ENCODE peak calls at places on chromosomes 13 and 19, in five cellular contexts. N, C, X, A and M are unnamed samples.

GRCh38 chr19:7924651-7925170 is 1.2 kb downstream of the CTXN1 start:
- DNase-seq in X (no peak), N (peak; percentile 62), A (no peak), C (no peak), M (no peak)

GRCh38 chr13:101139076-101139475 is 277.2 kb downstream of the NALCN start:
- DNase-seq in C (no peak), N (no peak), A (no peak), X (no peak), M (no peak)

GRCh38 chr13:98880673-98881072 is 97.2 kb downstream of the DOCK9 start:
- DNase-seq in X (no peak), A (no peak), C (no peak), N (no peak), M (no peak)

GRCh38 chr19:4352701-4353121 is 9.3 kb downstream of the MPND start:
- DNase-seq in X (peak; percentile 52), A (no peak), C (peak; percentile 47), N (peak; percentile 83), M (peak; percentile 62)

GRCh38 chr13:86446311-86446710 is 647.1 kb upstream of the SLITRK6 start:
- DNase-seq in X (peak; percentile 11), N (no peak), A (no peak), C (no peak), M (peak; percentile 67)

GRCh38 chr19:57620673-57621348 is 6.8 kb downstream of the ZNF134 start:
- DNase-seq in A (no peak), X (no peak), C (no peak), N (no peak), M (no peak)

GRCh38 chr13:51942189-51942588 is 69.1 kb downstream of the ATP7B start:
- DNase-seq in N (no peak), A (no peak), X (no peak), C (no peak), M (no peak)

GRCh38 chr19:53357821-53358581 is 7.5 kb upstream of the ZNF525 start:
- DNase-seq in X (no peak), C (no peak), N (peak; percentile 54), A (no peak), M (no peak)

GRCh38 chr13:111664060-111664459 is 343.6 kb downstream of the TEX29 start:
- DNase-seq in A (no peak), X (no peak), C (no peak), N (peak; percentile 36), M (no peak)

GRCh38 chr13:105262579-105262978 is 1272.9 kb downstream of the EFNB2 start:
- DNase-seq in C (no peak), X (no peak), A (no peak), N (no peak), M (no peak)

GRCh38 chr13:99496322-99497142 is 4.7 kb upstream of the TM9SF2 start:
- DNase-seq in X (no peak), A (peak; percentile 75), C (peak; percentile 98), N (no peak), M (no peak)

GRCh38 chr13:63190742-63191141 is 1775.1 kb upstream of the PCDH20 start:
- DNase-seq in X (no peak), A (no peak), N (no peak), C (no peak), M (no peak)

GRCh38 chr19:30656520-30657100 is 284.4 kb downstream of the ZNF536 start:
- DNase-seq in A (no peak), C (no peak), N (no peak), X (no peak), M (no peak)

GRCh38 chr19:2648528-2648937 is 54.0 kb downstream of the GNG7 start:
- DNase-seq in X (peak; percentile 64), C (peak; percentile 63), A (peak; percentile 56), N (peak; percentile 88), M (peak; percentile 78)

GRCh38 chr13:48431431-48431830 is 18.5 kb upstream of the LPAR6 start:
- DNase-seq in X (no peak), A (no peak), C (peak; percentile 73), N (no peak), M (no peak)

GRCh38 chr19:5445667-5446066 is 9.6 kb upstream of the ZNRF4 start:
- DNase-seq in C (no peak), A (no peak), N (no peak), X (no peak), M (no peak)

GRCh38 chr19:54127688-54128440 is 9.7 kb upstream of the CNOT3 start:
- DNase-seq in C (no peak), N (no peak), X (no peak), A (no peak), M (no peak)

GRCh38 chr13:51584731-51585191 is 499 bp downstream of the WDFY2 start:
- DNase-seq in A (no peak), C (peak; percentile 64), X (no peak), N (peak; percentile 81), M (peak; percentile 28)

GRCh38 chr13:99191900-99192399 is 8.7 kb upstream of the UBAC2 start:
- DNase-seq in C (no peak), N (no peak), X (no peak), A (no peak), M (no peak)

GRCh38 chr19:28039677-28040381 is 1173.1 kb downstream of the UQCRFS1 start:
- DNase-seq in N (no peak), X (no peak), A (no peak), C (no peak), M (no peak)

GRCh38 chr19:23071087-23071511 is 45.7 kb upstream of the ZNF730 start:
- DNase-seq in A (no peak), C (no peak), X (peak; percentile 71), N (no peak), M (no peak)

GRCh38 chr13:37143901-37144300 is 38.4 kb upstream of the CSNK1A1L start:
- DNase-seq in C (no peak), X (no peak), N (no peak), A (no peak), M (no peak)

GRCh38 chr13:44605275-44605674 is 29.1 kb upstream of the TSC22D1 start:
- DNase-seq in X (no peak), C (no peak), A (no peak), N (no peak), M (no peak)

GRCh38 chr19:4284176-4284958 is 5.3 kb downstream of the SHD start:
- DNase-seq in X (no peak), N (peak; percentile 89), A (no peak), C (peak; percentile 81), M (peak; percentile 94)

GRCh38 chr13:29878101-29878500 is 27.7 kb upstream of the UBL3 start:
- DNase-seq in A (no peak), N (no peak), X (no peak), C (no peak), M (no peak)

GRCh38 chr19:4754248-4754647 is 30.6 kb upstream of the DPP9 start:
- DNase-seq in A (no peak), X (no peak), N (no peak), C (no peak), M (no peak)

GRCh38 chr13:44068737-44069136 is 189.0 kb downstream of the LACC1 start:
- DNase-seq in X (no peak), C (no peak), A (no peak), N (no peak), M (no peak)

GRCh38 chr13:103694471-103694870 is 628.3 kb upstream of the SLC10A2 start:
- DNase-seq in N (no peak), C (no peak), A (no peak), X (no peak), M (no peak)

GRCh38 chr13:106471957-106472543 is 63.4 kb downstream of the EFNB2 start:
- DNase-seq in A (no peak), C (peak; percentile 1), N (peak; percentile 58), X (peak; percentile 47), M (peak; percentile 10)

GRCh38 chr19:41616785-41617621 is 9.9 kb downstream of the CEACAM4 start:
- DNase-seq in N (no peak), X (peak; percentile 3), A (no peak), C (peak; percentile 9), M (peak; percentile 36)

DNA sequence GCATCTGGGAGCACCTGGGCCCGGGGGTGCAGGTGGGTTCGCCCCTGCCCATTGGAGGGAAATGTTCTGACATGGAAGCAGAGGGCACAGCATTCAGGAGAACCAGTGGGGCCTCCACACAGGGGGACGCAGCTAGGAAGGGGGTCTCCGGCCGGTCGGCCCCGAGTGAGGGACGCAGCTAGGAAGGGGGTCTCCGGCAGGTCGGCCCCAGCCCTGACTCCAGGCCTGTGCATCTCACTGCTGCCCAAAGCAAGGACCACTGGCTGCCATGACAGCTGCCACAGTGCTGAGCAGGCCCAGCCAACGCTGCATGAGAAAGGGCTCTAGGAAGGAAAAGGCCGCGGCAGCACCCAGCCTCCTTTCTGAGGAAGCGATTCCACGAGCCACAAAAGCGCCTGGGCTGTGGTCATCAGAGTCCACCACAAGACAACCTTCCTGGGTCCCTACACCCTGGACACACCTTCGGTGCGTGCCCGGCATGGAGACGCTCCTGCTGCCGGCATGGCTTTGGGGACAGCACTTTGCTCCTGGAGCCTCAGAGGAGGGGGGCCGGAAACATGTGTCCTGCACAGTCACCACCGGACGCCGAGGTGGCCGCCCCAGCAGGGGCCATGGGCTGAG is 9.7 kb downstream of the RASA3 start:
- DNase-seq in A (no peak), X (no peak), C (no peak), N (no peak), M (no peak)
- TF ChIP-seq SUZ12 in A (no peak), X (no peak), C (no peak), N (no peak), M (no peak)

DNA sequence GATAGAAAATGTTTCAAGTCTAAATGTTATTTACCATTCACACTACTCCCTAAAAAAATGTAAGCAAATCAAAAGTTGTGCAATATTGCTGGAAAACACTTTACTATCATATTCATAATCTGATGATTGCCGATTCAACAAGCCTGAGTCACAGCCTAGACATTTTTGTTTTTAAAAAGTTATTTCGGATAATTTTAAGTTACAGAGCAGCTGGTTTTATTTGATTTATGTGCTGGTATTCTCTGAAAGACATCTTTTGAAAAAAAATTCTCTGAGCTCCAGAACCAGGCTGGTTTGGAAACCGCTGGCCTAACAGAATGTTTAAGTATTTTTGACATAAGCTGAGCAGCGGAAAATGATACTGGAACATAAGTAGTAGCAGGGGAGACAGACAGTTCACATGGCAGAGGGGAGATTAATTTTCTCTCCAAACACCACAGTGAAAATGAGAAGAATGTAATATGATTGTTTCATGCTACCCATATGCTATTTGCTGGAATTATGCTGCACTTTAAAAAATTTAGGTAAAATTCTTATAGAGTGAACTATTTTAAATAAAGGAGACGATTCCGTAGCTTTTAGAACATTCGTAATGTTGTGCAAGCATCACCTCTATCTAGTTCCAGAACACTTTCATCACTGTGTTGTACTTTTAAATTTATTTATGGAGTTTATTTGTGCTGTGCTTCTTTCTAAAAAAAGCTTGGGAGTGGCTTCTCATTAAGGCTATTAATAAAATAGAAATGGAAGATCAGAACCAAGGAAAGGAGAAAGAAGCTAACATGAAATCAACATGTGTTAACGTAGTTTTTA is 36.0 kb downstream of the TBC1D4 start:
- DNase-seq in C (no peak), N (no peak), X (no peak), A (no peak), M (no peak)
- TF ChIP-seq SUZ12 in C (no peak), N (no peak), X (no peak), A (no peak), M (no peak)

GRCh38 chr19:1417145-1417544 is 9.8 kb downstream of the DAZAP1 start:
- DNase-seq in X (no peak), A (no peak), C (no peak), N (no peak), M (no peak)
- TF ChIP-seq SUZ12 in X (no peak), A (no peak), C (no peak), N (no peak), M (no peak)

DNA sequence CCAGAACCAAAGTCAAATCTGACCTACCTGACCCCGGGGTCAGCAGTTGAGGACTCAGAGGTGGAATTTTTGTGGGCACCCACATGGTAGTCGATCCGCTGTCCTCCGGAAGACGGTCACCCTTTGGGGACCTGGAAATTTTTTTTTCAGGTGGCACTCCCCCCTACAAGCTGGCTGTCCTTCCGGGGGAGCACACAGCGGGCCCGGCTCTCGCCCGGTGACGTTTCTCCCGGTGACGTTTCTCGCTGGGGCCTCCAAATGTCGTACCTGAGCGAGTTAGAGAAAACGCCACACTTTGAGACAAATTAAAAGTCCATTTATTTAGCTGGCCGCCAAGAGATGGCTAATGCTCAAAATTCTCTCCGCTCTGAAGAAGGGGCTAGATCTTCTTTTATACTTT is 48.8 kb downstream of the ZFP14 start:
- DNase-seq in N (no peak), X (no peak), C (no peak), A (no peak), M (no peak)
- TF ChIP-seq SUZ12 in N (no peak), X (no peak), C (no peak), A (no peak), M (no peak)